ENCODE peak calls at places on chromosomes 6 and 20, in eight cellular contexts. T is CD8-positive, alpha-beta T cell; Q is heart left ventricle; U is activated CD8-positive, alpha-beta T cell treated with anti-CD3 and anti-CD28 coated beads for 36 hours; P is psoas muscle; W is CD4-positive, alpha-beta T cell; O is endodermal cell; Z is H9. B is an unnamed sample.
A peak's percentile ranks its signal among the peaks of the same experiment; 100 is the strongest.

GRCh38 chr6:155174576-155175174 is 89.1 kb upstream of the CLDN20 start:
- DNase-seq in T (peak; percentile 56), Q (peak; percentile 52), U (peak; percentile 79), P (no peak), W (peak; percentile 49), O (peak; percentile 88), Z (peak; percentile 84), B (peak; percentile 48)

GRCh38 chr6:9083108-9083507 is 647.8 kb upstream of the SLC35B3 start:
- DNase-seq in T (no peak), Q (no peak), U (no peak), P (no peak), W (no peak), O (no peak), Z (no peak), B (no peak)

GRCh38 chr20:56422131-56422823 is 10.2 kb downstream of the CASS4 start:
- DNase-seq in T (no peak), Q (peak; percentile 14), U (no peak), P (no peak), W (no peak), O (no peak), Z (no peak), B (no peak)

GRCh38 chr6:15017803-15018202 is 228.1 kb upstream of the JARID2 start:
- DNase-seq in T (no peak), Q (no peak), U (no peak), P (no peak), W (no peak), O (no peak), Z (no peak), B (no peak)

GRCh38 chr6:145761584-145761983 is 26.3 kb upstream of the EPM2A start:
- DNase-seq in T (no peak), Q (no peak), U (peak; percentile 5), P (no peak), W (no peak), O (no peak), Z (no peak), B (no peak)

GRCh38 chr6:71229466-71229865 is 59.1 kb upstream of the OGFRL1 start:
- DNase-seq in T (no peak), Q (no peak), U (no peak), P (no peak), W (no peak), O (no peak), Z (no peak), B (no peak)

GRCh38 chr20:57804470-57805250 is 94.8 kb upstream of the PMEPA1 start:
- DNase-seq in T (no peak), Q (no peak), U (no peak), P (no peak), W (no peak), O (no peak), Z (no peak), B (no peak)

GRCh38 chr6:6320901-6321300 is 439 bp upstream of the F13A1 start:
- DNase-seq in T (no peak), Q (no peak), U (no peak), P (no peak), W (no peak), O (peak; percentile 78), Z (peak; percentile 34), B (no peak)

GRCh38 chr6:11333292-11333849 is 100.9 kb upstream of the NEDD9 start:
- DNase-seq in T (no peak), Q (no peak), U (peak; percentile 43), P (no peak), W (no peak), O (no peak), Z (peak; percentile 39), B (no peak)

GRCh38 chr6:73369157-73369556 is 540 bp downstream of the OOEP start:
- DNase-seq in T (no peak), Q (no peak), U (no peak), P (no peak), W (no peak), O (no peak), Z (no peak), B (no peak)

GRCh38 chr6:45486739-45487138 is 109.0 kb upstream of the SUPT3H start:
- DNase-seq in T (no peak), Q (no peak), U (peak; percentile 55), P (no peak), W (no peak), O (no peak), Z (no peak), B (no peak)

GRCh38 chr20:48718914-48719578 is 108.8 kb downstream of the PREX1 start:
- DNase-seq in T (peak; percentile 77), Q (no peak), U (peak; percentile 83), P (no peak), W (peak; percentile 21), O (no peak), Z (no peak), B (no peak)

GRCh38 chr6:139605350-139605749 is 230.9 kb upstream of the CITED2 start:
- DNase-seq in T (no peak), Q (no peak), U (no peak), P (no peak), W (no peak), O (no peak), Z (no peak), B (no peak)

GRCh38 chr6:139603554-139603953 is 229.1 kb upstream of the CITED2 start:
- DNase-seq in T (no peak), Q (no peak), U (no peak), P (no peak), W (no peak), O (no peak), Z (no peak), B (no peak)

GRCh38 chr6:139600919-139601470 is 226.5 kb upstream of the CITED2 start:
- DNase-seq in T (no peak), Q (no peak), U (peak; percentile 30), P (no peak), W (no peak), O (no peak), Z (no peak), B (no peak)

GRCh38 chr6:139600313-139600712 is 225.9 kb upstream of the CITED2 start:
- DNase-seq in T (no peak), Q (no peak), U (no peak), P (no peak), W (no peak), O (no peak), Z (no peak), B (no peak)

DNA sequence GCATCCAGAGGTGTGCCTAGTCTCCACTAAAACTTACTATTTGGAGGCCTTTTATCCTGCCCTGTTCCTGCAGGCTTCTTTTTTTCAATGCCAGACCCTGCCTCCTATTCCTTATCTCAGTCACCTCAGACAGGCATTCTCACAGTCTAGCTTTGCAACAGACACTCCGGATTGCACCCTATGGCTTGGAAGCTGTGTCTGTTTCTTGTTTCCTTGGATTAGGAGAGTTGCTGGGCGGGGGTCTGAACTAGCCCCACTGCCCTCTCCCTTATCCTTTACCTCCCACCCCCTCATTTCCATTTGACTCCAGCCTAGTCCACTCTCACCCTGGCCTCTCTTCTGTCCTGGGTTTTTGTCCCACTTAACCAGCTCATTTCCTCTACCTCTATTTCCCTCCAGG is 228.1 kb upstream of the CITED2 start:
- DNase-seq in T (no peak), Q (no peak), U (no peak), P (no peak), W (no peak), O (no peak), Z (no peak), B (no peak)
- TF ChIP-seq CTCF in T (no peak), Q (no peak), U (no peak), P (no peak), W (no peak), O (no peak), Z (no peak), B (no peak)

DNA sequence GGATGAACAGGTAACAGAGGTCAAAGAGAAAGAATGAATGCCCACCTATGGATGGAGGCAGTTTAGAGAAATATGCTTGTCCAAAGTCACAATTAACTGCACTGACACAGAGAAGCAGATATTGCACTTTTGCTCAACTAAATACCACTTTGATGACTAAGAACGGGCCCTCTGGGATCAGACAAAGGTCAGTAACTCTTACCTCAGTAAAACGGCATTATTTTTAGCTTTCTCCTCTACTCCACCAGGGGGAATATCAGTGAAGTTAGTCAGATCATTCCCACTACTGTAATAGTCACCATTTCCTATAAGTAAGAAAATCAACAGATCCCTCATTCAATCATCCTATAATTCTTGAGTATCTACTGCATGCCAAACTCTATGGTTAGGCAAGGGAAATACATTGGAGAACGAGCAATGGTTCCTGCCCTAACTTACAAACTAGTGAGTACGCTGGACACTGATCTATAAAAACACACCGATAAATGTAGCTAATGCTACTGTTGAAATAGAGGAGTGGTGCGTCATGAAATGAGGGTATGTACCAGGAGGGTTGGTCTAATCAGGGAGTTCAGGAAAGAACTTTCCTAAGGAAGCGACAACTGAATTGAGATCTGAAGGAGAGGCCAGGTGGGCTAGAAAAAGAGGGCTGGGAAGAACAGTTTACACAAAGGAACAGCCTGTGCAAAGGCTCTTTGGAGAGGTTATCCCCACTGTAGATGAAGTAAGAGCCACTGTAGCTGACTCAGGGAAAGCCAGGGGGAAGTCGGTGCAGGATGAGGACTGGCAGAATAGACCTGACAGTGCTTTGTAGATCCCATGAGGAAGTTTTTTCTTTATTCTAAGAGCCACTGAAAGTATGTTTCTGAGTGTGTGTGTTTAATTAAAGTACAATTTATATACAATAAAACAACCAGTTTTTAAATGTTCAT is 9.2 kb downstream of the ECI2 start:
- DNase-seq in T (no peak), Q (no peak), U (peak; percentile 21), P (no peak), W (no peak), O (no peak), Z (no peak), B (no peak)
- TF ChIP-seq CTCF in T (no peak), Q (peak; percentile 20), U (no peak), P (peak; percentile 10), W (no peak), O (peak; percentile 49), Z (peak; percentile 33), B (peak; percentile 39)

DNA sequence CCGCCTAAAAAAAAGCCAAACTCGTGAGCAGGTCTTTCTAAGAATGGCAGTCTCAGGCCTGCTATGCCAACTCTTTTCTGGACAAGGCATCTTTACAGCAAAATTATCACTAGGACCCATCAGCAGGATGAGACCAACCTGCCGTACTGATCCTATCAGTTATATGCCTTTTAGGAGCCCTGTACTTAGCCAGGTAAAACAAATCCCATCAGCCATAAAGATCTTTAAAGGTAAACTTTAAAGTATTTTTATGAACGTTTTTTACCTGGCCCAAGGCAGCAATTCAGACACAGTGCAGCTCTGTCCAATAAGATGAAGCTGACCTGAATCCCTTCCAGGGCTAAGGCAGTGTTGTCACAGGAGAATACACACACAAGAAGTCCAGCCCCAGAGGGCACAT is 51.3 kb upstream of the TGM3 start:
- DNase-seq in T (no peak), Q (no peak), U (no peak), P (no peak), W (no peak), O (no peak), Z (no peak), B (no peak)
- TF ChIP-seq CTCF in T (no peak), Q (no peak), U (no peak), P (no peak), W (no peak), O (no peak), Z (no peak), B (no peak)

GRCh38 chr6:75694406-75694805 is 54.6 kb upstream of the MYO6 start:
- DNase-seq in T (no peak), Q (no peak), U (no peak), P (no peak), W (no peak), O (no peak), Z (no peak), B (no peak)

GRCh38 chr6:75691012-75691411 is 58.0 kb upstream of the MYO6 start:
- DNase-seq in T (no peak), Q (no peak), U (no peak), P (no peak), W (no peak), O (no peak), Z (no peak), B (no peak)

GRCh38 chr6:75689576-75689975 is 59.5 kb upstream of the MYO6 start:
- DNase-seq in T (no peak), Q (no peak), U (no peak), P (no peak), W (no peak), O (no peak), Z (no peak), B (no peak)

GRCh38 chr6:75693534-75693933 is 55.5 kb upstream of the MYO6 start:
- DNase-seq in T (no peak), Q (no peak), U (no peak), P (no peak), W (no peak), O (no peak), Z (no peak), B (no peak)
- TF ChIP-seq CTCF in T (no peak), Q (no peak), U (no peak), P (no peak), W (no peak), O (peak; percentile 42), Z (peak; percentile 23), B (peak; percentile 38)